ENCODE peak calls at places on chromosome 7, in nine cellular contexts. F, Q, D, G, R, N, X, E and K are unnamed samples.
A peak's percentile ranks its signal among the peaks of the same experiment; 100 is the strongest.

GRCh38 chr7:131328387-131329175 is 905 bp downstream of the MKLN1 start:
- DNase-seq in F (no peak), E (no peak), R (peak; percentile 14), Q (no peak), N (no peak), G (peak; percentile 20), D (peak; percentile 42), X (peak; percentile 44), K (no peak)

GRCh38 chr7:81367335-81367801 is 402.5 kb downstream of the HGF start:
- DNase-seq in N (no peak), Q (no peak), F (no peak), R (peak; percentile 88), E (no peak), X (peak; percentile 46), D (peak; percentile 84), G (no peak), K (no peak)

GRCh38 chr7:50362142-50362541 is 57.6 kb downstream of the IKZF1 start:
- DNase-seq in R (no peak), F (no peak), D (no peak), X (no peak), E (no peak), G (no peak), N (no peak), Q (no peak), K (no peak)

GRCh38 chr7:30920584-30921539 is 9.2 kb downstream of the AQP1 start:
- DNase-seq in D (peak; percentile 51), F (peak; percentile 29), G (no peak), Q (no peak), E (no peak), N (no peak), X (peak; percentile 50), R (peak; percentile 54), K (no peak)

GRCh38 chr7:24911213-24911603 is 68.8 kb downstream of the OSBPL3 start:
- DNase-seq in G (no peak), E (no peak), Q (no peak), F (no peak), X (no peak), D (no peak), N (no peak), R (no peak), K (no peak)

GRCh38 chr7:11701829-11702560 is 130.0 kb downstream of the THSD7A start:
- DNase-seq in Q (no peak), N (no peak), X (peak; percentile 47), F (no peak), G (no peak), R (no peak), D (no peak), E (peak; percentile 40), K (no peak)

GRCh38 chr7:142323706-142324105 is 65.8 kb upstream of the PRSS58 start:
- DNase-seq in F (peak; percentile 58), Q (peak; percentile 17), E (peak; percentile 92), N (no peak), X (no peak), D (no peak), R (no peak), G (peak; percentile 47), K (no peak)

GRCh38 chr7:142918901-142919300 is 14.6 kb downstream of the TRPV5 start:
- DNase-seq in Q (no peak), D (no peak), G (no peak), N (no peak), E (no peak), R (no peak), F (no peak), X (no peak), K (no peak)

GRCh38 chr7:84021292-84021898 is 173.2 kb downstream of the SEMA3A start:
- DNase-seq in R (no peak), N (no peak), Q (no peak), D (peak; percentile 15), X (peak; percentile 32), E (no peak), F (no peak), G (no peak), K (no peak)

GRCh38 chr7:127807829-127808228 is 155.8 kb downstream of the SND1 start:
- DNase-seq in X (no peak), F (no peak), R (no peak), E (peak; percentile 38), Q (no peak), D (no peak), N (no peak), G (no peak), K (no peak)

GRCh38 chr7:26950854-26951253 is 86.5 kb upstream of the SKAP2 start:
- DNase-seq in R (no peak), D (no peak), Q (no peak), F (no peak), E (no peak), N (no peak), X (no peak), G (no peak), K (no peak)

GRCh38 chr7:32170838-32171237 is 100.6 kb upstream of the PDE1C start:
- DNase-seq in G (no peak), X (no peak), D (no peak), R (no peak), F (no peak), E (no peak), N (no peak), Q (no peak), K (no peak)

GRCh38 chr7:4225352-4225751 is 456.7 kb upstream of the FOXK1 start:
- DNase-seq in D (no peak), X (no peak), G (no peak), F (no peak), E (no peak), R (no peak), Q (no peak), N (no peak), K (no peak)

GRCh38 chr7:4221043-4221442 is 461.1 kb upstream of the FOXK1 start:
- DNase-seq in D (no peak), N (no peak), R (no peak), F (no peak), Q (no peak), X (no peak), E (no peak), G (no peak), K (no peak)

GRCh38 chr7:4230352-4230751 is 451.7 kb upstream of the FOXK1 start:
- DNase-seq in X (no peak), N (no peak), E (no peak), F (no peak), R (no peak), G (no peak), Q (no peak), D (no peak), K (no peak)

GRCh38 chr7:4227105-4228010 is 454.7 kb upstream of the FOXK1 start:
- DNase-seq in X (peak; percentile 7), D (no peak), Q (no peak), G (no peak), N (no peak), E (no peak), F (no peak), R (no peak), K (no peak)

GRCh38 chr7:4226166-4226857 is 455.8 kb upstream of the FOXK1 start:
- DNase-seq in F (no peak), E (peak; percentile 81), R (no peak), X (no peak), N (no peak), D (no peak), G (no peak), Q (no peak), K (peak; percentile 22)
- TF ChIP-seq CTCF in F (no peak), E (peak; percentile 72), R (no peak), X (no peak), N (no peak), D (no peak), G (no peak), Q (no peak), K (peak; percentile 10)

DNA sequence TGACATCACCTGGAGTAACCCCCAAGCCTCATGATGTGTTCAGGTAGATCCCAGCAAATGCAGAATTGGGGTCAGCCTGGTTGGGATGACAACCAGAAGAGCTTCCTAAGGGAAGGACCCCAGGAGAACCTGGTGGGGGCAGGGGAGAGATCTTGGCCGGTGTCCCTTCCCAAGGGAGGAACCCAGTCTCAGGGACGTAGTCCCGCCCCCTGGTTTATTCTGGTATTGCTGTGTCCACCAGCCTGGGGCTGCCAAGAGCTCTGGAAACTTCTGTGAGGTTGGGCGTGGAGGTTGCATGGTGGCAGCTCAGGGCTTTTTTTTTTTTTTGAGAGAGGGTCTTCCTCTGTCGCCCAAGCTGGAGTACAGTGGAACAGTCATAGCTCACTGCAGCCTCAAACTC is 19.4 kb downstream of the GTF2IRD1 start:
- DNase-seq in Q (peak; percentile 34), G (no peak), R (no peak), F (no peak), X (no peak), N (no peak), D (no peak), E (no peak), K (no peak)
- H3K4me3 ChIP-seq in Q (no peak overlapping the region), G (no peak overlapping the region), R (no peak overlapping the region), F (no peak overlapping the region), X (no peak overlapping the region), N (no peak overlapping the region), D (no peak overlapping the region), E (no peak overlapping the region), K (no peak overlapping the region)

DNA sequence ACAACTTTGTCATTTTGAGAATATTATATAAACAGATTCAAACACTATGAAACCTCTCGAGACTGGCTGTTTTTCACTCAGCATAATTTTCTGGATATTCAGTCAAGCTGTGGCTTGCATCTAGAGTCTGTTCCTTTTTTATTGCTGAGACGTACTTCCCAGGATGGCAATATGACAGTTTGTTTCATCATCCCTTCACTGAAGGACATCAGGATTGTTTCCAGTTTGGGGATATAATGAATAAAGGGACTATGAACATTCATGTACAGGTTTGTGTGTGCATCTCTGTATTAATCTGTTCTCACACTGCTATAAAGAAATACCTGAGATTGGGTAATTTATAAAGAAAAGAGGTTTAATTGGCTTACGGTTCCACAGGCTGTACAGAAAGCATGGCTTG is 35.9 kb upstream of the PRR15 start:
- DNase-seq in G (no peak), Q (no peak), D (no peak), E (no peak), F (no peak), R (no peak), X (no peak), N (no peak), K (no peak)
- TF ChIP-seq CTCF in G (no peak), Q (no peak), D (no peak), E (no peak), F (no peak), R (no peak), X (no peak), N (no peak), K (no peak)

GRCh38 chr7:74429153-74429747 is 24.5 kb upstream of the GTF2IRD1 start:
- DNase-seq in X (peak; percentile 73), N (peak; percentile 62), Q (no peak), F (no peak), E (peak; percentile 81), D (peak; percentile 73), G (no peak), R (peak; percentile 51), K (no peak)
- H3K4me3 ChIP-seq in X (no peak overlapping the region), N (no peak overlapping the region), Q (no peak overlapping the region), F (no peak overlapping the region), E (peak overlapping the region; percentile 35), D (no peak overlapping the region), G (no peak overlapping the region), R (no peak overlapping the region), K (no peak overlapping the region)